ENCODE peak calls at places on chromosomes 12 and 14, in seven cellular contexts. W, I, Q, K, V, N and A are unnamed samples.

GRCh38 chr12:31629756-31630732 is 29.4 kb upstream of the ETFBKMT start:
- DNase-seq in W (no peak), I (no peak), Q (no peak), K (no peak), V (no peak), N (no peak), A (no peak)

GRCh38 chr12:15650399-15651128 is 138.6 kb downstream of the EPS8 start:
- DNase-seq in W (no peak), I (no peak), Q (no peak), K (no peak), V (no peak), N (no peak), A (no peak)

GRCh38 chr14:28596336-28596735 is 170.3 kb upstream of the FOXG1 start:
- DNase-seq in W (no peak), I (no peak), Q (no peak), K (no peak), V (no peak), N (no peak), A (no peak)

GRCh38 chr12:11598900-11599299 is 50.6 kb upstream of the ETV6 start:
- DNase-seq in W (no peak), I (no peak), Q (no peak), K (no peak), V (no peak), N (no peak), A (no peak)

GRCh38 chr12:75913502-75914110 is 118.0 kb downstream of the PHLDA1 start:
- DNase-seq in W (no peak), I (no peak), Q (no peak), K (no peak), V (no peak), N (no peak), A (no peak)

GRCh38 chr14:24051162-24051788 is 534 bp upstream of the CARMIL3 start:
- DNase-seq in W (no peak), I (no peak), Q (peak), K (no peak), V (no peak), N (no peak), A (no peak)

GRCh38 chr14:74579447-74580274 is 32.4 kb downstream of the LTBP2 start:
- DNase-seq in W (peak), I (peak), Q (no peak), K (no peak), V (no peak), N (no peak), A (no peak)

GRCh38 chr12:114848661-114849060 is 164.7 kb upstream of the TBX3 start:
- DNase-seq in W (no peak), I (no peak), Q (no peak), K (no peak), V (no peak), N (no peak), A (no peak)

GRCh38 chr12:116150452-116150851 is 127.0 kb downstream of the MED13L start:
- DNase-seq in W (no peak), I (no peak), Q (no peak), K (no peak), V (no peak), N (no peak), A (no peak)

GRCh38 chr12:25585021-25585523 is 32.0 kb upstream of the LMNTD1 start:
- DNase-seq in W (no peak), I (no peak), Q (no peak), K (no peak), V (no peak), N (no peak), A (no peak)

GRCh38 chr12:126747530-126748149 is 1519.3 kb upstream of the TMEM132C start:
- DNase-seq in W (peak), I (peak), Q (peak), K (peak), V (peak), N (no peak), A (peak)

GRCh38 chr14:22846811-22847307 is 10.5 kb downstream of the MMP14 start:
- DNase-seq in W (no peak), I (no peak), Q (no peak), K (peak), V (no peak), N (no peak), A (no peak)

GRCh38 chr12:42240131-42240750 is 2.2 kb upstream of the YAF2 start:
- DNase-seq in W (no peak), I (no peak), Q (no peak), K (no peak), V (no peak), N (no peak), A (no peak)

GRCh38 chr12:15265868-15266267 is 44.7 kb upstream of the RERG start:
- DNase-seq in W (no peak), I (no peak), Q (no peak), K (no peak), V (no peak), N (no peak), A (peak)

GRCh38 chr14:57009585-57010515 is 199.6 kb upstream of the OTX2 start:
- DNase-seq in W (no peak), I (no peak), Q (no peak), K (peak), V (peak), N (no peak), A (no peak)

GRCh38 chr12:92950011-92950410 is 20.9 kb upstream of the EEA1 start:
- DNase-seq in W (no peak), I (no peak), Q (no peak), K (no peak), V (no peak), N (no peak), A (no peak)

GRCh38 chr12:93785262-93786010 is 108.3 kb downstream of the CRADD start:
- DNase-seq in W (peak), I (peak), Q (no peak), K (no peak), V (peak), N (no peak), A (no peak)

GRCh38 chr14:101774814-101775213 is 13.3 kb downstream of the PPP2R5C start:
- DNase-seq in W (no peak), I (no peak), Q (no peak), K (no peak), V (no peak), N (no peak), A (no peak)

GRCh38 chr14:101775756-101776292 is 14.3 kb downstream of the PPP2R5C start:
- DNase-seq in W (no peak), I (no peak), Q (no peak), K (no peak), V (no peak), N (no peak), A (no peak)

GRCh38 chr14:101772770-101773169 is 11.3 kb downstream of the PPP2R5C start:
- DNase-seq in W (peak), I (no peak), Q (no peak), K (no peak), V (no peak), N (no peak), A (no peak)

GRCh38 chr14:101773378-101773777 is 11.9 kb downstream of the PPP2R5C start:
- DNase-seq in W (no peak), I (no peak), Q (no peak), K (no peak), V (no peak), N (no peak), A (no peak)

GRCh38 chr14:101774006-101774755 is 12.7 kb downstream of the PPP2R5C start:
- DNase-seq in W (no peak), I (no peak), Q (no peak), K (no peak), V (no peak), N (no peak), A (no peak)
- TF ChIP-seq JUND in W (no peak), I (no peak), Q (no peak), K (no peak), V (no peak), N (no peak), A (no peak)

GRCh38 chr12:120116792-120117651 is 469 bp upstream of the RAB35 start:
- DNase-seq in W (peak), I (peak), Q (peak), K (peak), V (peak), N (no peak), A (peak)

GRCh38 chr12:120116443-120116791 is at the start of gene RAB35:
- DNase-seq in W (no peak), I (no peak), Q (no peak), K (no peak), V (no peak), N (no peak), A (no peak)

GRCh38 chr12:120115066-120115465 is 1.5 kb downstream of the RAB35 start:
- DNase-seq in W (no peak), I (no peak), Q (no peak), K (no peak), V (no peak), N (no peak), A (no peak)

GRCh38 chr12:120117961-120118709 is 1.6 kb upstream of the RAB35 start:
- DNase-seq in W (peak), I (no peak), Q (no peak), K (no peak), V (peak), N (no peak), A (no peak)

GRCh38 chr12:120115692-120116442 is 686 bp downstream of the RAB35 start:
- DNase-seq in W (peak), I (peak), Q (peak), K (no peak), V (no peak), N (no peak), A (peak)
- TF ChIP-seq JUND in W (no peak), I (no peak), Q (no peak), K (no peak), V (peak), N (no peak), A (no peak)

GRCh38 chr14:98217530-98217929 is 1054.5 kb downstream of the BCL11B start:
- DNase-seq in W (no peak), I (no peak), Q (no peak), K (no peak), V (no peak), N (no peak), A (no peak)
- TF ChIP-seq JUND in W (no peak), I (no peak), Q (no peak), K (no peak), V (no peak), N (no peak), A (no peak)

GRCh38 chr14:61614693-61615092 is 80.6 kb upstream of the HIF1A start:
- DNase-seq in W (no peak), I (no peak), Q (no peak), K (no peak), V (no peak), N (no peak), A (no peak)

GRCh38 chr14:61609143-61609851 is 86.0 kb upstream of the HIF1A start:
- DNase-seq in W (peak), I (no peak), Q (no peak), K (peak), V (no peak), N (no peak), A (no peak)

GRCh38 chr14:61609885-61610284 is 85.4 kb upstream of the HIF1A start:
- DNase-seq in W (no peak), I (no peak), Q (no peak), K (no peak), V (no peak), N (no peak), A (no peak)

GRCh38 chr14:61610900-61611299 is 84.4 kb upstream of the HIF1A start:
- DNase-seq in W (no peak), I (no peak), Q (no peak), K (no peak), V (no peak), N (no peak), A (no peak)

DNA sequence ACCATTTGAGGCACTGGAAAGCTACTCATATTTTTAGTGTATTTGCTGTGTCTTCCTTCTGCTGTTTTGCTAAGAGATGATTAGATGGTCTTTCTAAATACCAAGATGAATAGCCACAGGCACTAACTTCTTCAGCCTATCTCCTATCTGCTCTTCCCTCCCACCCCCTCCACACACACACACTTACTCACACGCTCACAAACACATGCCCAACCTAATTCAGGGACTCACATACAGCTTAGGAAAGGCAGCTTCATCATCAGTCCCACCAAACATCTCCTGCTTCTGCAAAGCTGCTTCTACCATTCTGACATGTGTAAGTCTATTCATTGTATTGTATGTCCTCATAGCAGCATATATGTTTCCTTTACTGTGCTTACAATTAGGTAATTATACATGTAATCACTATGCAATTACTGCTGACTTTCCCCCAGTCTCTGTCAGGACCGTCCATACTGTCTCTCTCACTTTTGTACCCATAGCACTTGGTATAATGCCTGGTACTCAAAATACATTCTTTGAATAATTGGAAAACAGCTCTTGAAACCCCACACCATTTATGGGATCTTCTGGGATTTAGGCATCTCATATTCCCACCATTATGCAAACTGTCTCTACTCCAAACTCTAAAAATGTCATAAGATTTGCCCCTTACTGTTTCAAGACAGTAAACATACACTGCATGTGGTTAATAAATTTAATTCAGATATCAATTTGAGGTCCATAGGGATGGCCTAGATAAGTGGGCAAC is 83.3 kb upstream of the HIF1A start:
- DNase-seq in W (no peak), I (no peak), Q (no peak), K (no peak), V (no peak), N (no peak), A (no peak)
- TF ChIP-seq JUND in W (no peak), I (no peak), Q (no peak), K (no peak), V (no peak), N (no peak), A (no peak)

GRCh38 chr12:1949771-1950470 is 31.5 kb upstream of the CACNA2D4 start:
- DNase-seq in W (no peak), I (no peak), Q (no peak), K (no peak), V (no peak), N (no peak), A (no peak)
- TF ChIP-seq JUND in W (no peak), I (no peak), Q (no peak), K (no peak), V (no peak), N (no peak), A (no peak)

GRCh38 chr12:48001426-48002178 is 2.7 kb downstream of the COL2A1 start:
- DNase-seq in W (no peak), I (peak), Q (peak), K (peak), V (peak), N (no peak), A (peak)
- TF ChIP-seq JUND in W (no peak), I (no peak), Q (no peak), K (no peak), V (no peak), N (no peak), A (no peak)